ENCODE peak calls at places on chromosomes 4 and X, in six cellular contexts. V, L, T, R, B and N are unnamed samples.

GRCh38 chr4:127632420-127633403 is at the start of gene INTU:
- DNase-seq in L (no peak), R (peak), T (peak), V (peak), B (no peak), N (no peak)

GRCh38 chr4:37533286-37534033 is 152.7 kb downstream of the RELL1 start:
- DNase-seq in R (no peak), B (no peak), T (no peak), V (no peak), L (no peak), N (no peak)

GRCh38 chrX:118780915-118781314 is 42.7 kb upstream of the ZCCHC12 start:
- DNase-seq in B (no peak), V (peak), T (no peak), L (no peak), R (no peak), N (no peak)

GRCh38 chrX:41384041-41384705 is 50.2 kb downstream of the DDX3X start:
- DNase-seq in B (no peak), R (no peak), L (no peak), T (peak), V (peak), N (no peak)

GRCh38 chr4:87423313-87424031 is 1.1 kb downstream of the NUDT9 start:
- DNase-seq in B (peak), R (no peak), L (no peak), T (no peak), V (peak), N (no peak)

GRCh38 chr4:16659694-16660093 is 238.8 kb downstream of the LDB2 start:
- DNase-seq in L (no peak), R (no peak), T (no peak), B (no peak), V (no peak), N (no peak)

GRCh38 chr4:53693909-53694308 is 102.6 kb upstream of the LNX1 start:
- DNase-seq in R (no peak), B (no peak), V (no peak), T (no peak), L (no peak), N (no peak)

GRCh38 chrX:121231566-121232358 is 184.4 kb downstream of the GLUD2 start:
- DNase-seq in R (no peak), V (no peak), L (no peak), T (no peak), B (no peak), N (no peak)

GRCh38 chrX:1894656-1895055 is 279.8 kb downstream of the ASMT start:
- DNase-seq in T (no peak), B (no peak), R (no peak), L (no peak), V (no peak), N (no peak)

GRCh38 chr4:183455431-183456145 is 11.2 kb downstream of the CDKN2AIP start:
- DNase-seq in V (peak), L (no peak), R (no peak), B (no peak), T (no peak), N (no peak)

GRCh38 chrX:7147431-7147977 is at the start of gene STS:
- DNase-seq in L (peak), B (peak), V (peak), R (no peak), T (peak), N (no peak)

GRCh38 chr4:174222266-174222872 is 61.1 kb downstream of the FBXO8 start:
- DNase-seq in V (peak), T (no peak), L (no peak), R (no peak), B (peak), N (no peak)

GRCh38 chrX:100659431-100660137 is 15.6 kb downstream of the SRPX2 start:
- DNase-seq in L (no peak), T (no peak), V (no peak), B (no peak), R (no peak), N (no peak)

GRCh38 chr4:134544303-134544761 is 342.7 kb upstream of the PABPC4L start:
- DNase-seq in T (no peak), R (no peak), V (peak), B (no peak), L (no peak), N (no peak)

GRCh38 chr4:99723555-99724450 is 66.2 kb upstream of the C4orf54 start:
- DNase-seq in V (peak), R (peak), B (no peak), L (no peak), T (no peak), N (no peak)

GRCh38 chr4:121726642-121727268 is 30.0 kb upstream of the ANXA5 start:
- DNase-seq in L (no peak), V (peak), T (no peak), R (peak), B (peak), N (no peak)

GRCh38 chr4:112516401-112517066 is 554 bp upstream of the NEUROG2 start:
- DNase-seq in R (no peak), T (no peak), V (no peak), L (no peak), B (peak), N (no peak)

GRCh38 chr4:159175165-159175988 is 72.5 kb downstream of the RAPGEF2 start:
- DNase-seq in L (peak), T (no peak), B (peak), V (peak), R (peak), N (peak)
- H3K4me3 ChIP-seq in L (no peak), T (no peak), B (no peak), V (no peak), R (peak), N (no peak)

GRCh38 chr4:152660526-152660925 is 19.3 kb downstream of the TMEM154 start:
- DNase-seq in T (no peak), B (no peak), R (no peak), V (no peak), L (no peak), N (no peak)

GRCh38 chr4:152661649-152662048 is 18.1 kb downstream of the TMEM154 start:
- DNase-seq in L (no peak), B (peak), V (no peak), T (no peak), R (no peak), N (no peak)

GRCh38 chr4:152665691-152666410 is 13.9 kb downstream of the TMEM154 start:
- DNase-seq in V (no peak), B (no peak), L (no peak), T (no peak), R (no peak), N (no peak)

GRCh38 chr4:152666946-152667345 is 12.9 kb downstream of the TMEM154 start:
- DNase-seq in V (no peak), R (no peak), T (no peak), L (no peak), B (no peak), N (no peak)

DNA sequence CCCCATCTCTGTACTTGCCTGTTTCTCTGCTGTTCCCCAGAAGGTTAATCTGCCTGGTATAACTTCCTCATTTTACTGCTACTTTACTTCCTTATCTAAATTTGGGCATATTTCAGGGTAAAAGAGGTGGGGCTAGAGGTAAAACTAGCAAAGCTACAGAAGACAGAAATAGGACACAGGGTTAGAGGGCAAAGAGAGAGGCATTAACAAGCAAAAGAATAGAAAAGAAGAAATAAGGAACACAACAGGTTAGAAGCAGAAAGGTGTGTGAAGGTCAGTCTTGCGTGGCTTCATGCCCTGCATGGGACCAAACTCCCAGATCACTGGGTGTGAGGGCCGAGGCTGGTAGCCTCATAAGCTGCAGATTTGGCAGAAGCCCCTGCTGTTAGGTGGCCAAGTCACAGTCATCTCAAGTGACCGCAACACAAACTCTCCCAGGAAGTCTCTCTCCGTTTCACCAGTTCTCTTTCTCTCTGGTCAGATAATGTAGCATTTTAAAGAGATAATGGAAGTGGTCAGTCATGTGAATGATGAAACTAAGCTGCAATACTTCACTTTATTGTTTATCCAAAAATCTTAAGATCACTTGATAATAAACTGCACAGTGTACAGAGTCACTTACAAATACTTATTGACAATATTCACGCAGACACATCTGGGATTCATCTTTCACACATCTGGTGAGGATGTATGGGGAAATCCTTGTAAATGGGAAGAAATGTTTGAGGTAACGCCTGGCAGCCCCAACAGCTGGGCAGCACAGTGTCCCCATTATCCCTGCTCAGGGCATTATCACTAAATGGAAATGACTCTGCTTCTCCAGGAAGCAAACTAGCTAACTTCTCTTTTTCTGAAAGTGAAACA is 16.4 kb downstream of the TMEM154 start:
- DNase-seq in L (no peak), B (peak), R (no peak), V (peak), T (no peak), N (no peak)
- H3K4me3 ChIP-seq in L (no peak), B (no peak), R (no peak), V (no peak), T (no peak), N (no peak)

GRCh38 chr4:17812801-17813200 is 2.0 kb downstream of the NCAPG start:
- DNase-seq in T (no peak), B (no peak), L (no peak), R (no peak), V (peak), N (no peak)
- H3K4me3 ChIP-seq in T (no peak), B (peak), L (no peak), R (peak), V (peak), N (no peak)

GRCh38 chr4:160212078-160212477 is 1109.2 kb downstream of the RAPGEF2 start:
- DNase-seq in T (no peak), V (no peak), B (no peak), R (no peak), L (no peak), N (no peak)

GRCh38 chr4:160217352-160217751 is 1114.5 kb downstream of the RAPGEF2 start:
- DNase-seq in B (no peak), V (no peak), T (no peak), L (no peak), R (no peak), N (no peak)

DNA sequence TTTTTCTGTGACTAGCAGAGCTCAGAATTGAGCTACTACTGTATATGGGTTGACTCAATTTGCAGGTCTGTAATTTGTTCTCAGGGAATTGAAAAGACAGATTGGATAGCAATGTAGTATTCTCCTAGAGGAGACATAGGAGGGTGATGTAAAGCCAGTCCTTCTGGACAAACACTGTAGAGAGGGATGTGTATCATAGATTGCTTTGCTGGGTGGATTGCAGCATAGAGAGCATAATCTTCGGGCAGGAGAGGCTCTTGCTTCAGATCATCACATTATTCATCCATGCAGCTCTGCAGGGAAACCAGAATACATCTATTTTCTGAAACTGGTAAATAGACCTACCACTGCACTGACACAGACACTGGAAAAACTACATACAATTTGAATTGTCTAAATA is 1110.5 kb downstream of the RAPGEF2 start:
- DNase-seq in L (no peak), V (no peak), R (no peak), T (no peak), B (no peak), N (no peak)
- H3K4me3 ChIP-seq in L (no peak), V (no peak), R (no peak), T (no peak), B (no peak), N (no peak)

DNA sequence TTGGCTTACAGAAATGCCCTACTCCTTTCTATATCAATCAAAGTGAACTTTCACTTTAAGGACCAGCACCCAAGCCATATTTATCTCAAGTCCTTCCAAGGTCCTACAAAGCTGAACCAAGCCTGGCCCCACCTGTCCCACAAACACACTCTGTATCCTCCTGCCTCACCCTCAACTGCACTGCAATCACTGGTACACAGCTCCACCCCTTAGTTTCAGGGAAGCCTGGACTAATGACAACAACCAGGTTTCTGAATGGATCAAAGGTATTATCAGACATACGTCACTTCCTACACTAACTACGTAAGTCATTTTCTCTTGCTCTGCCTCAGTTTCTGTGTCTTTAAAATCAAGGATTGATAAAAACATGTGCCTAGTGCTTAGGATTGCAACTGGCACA is 205.6 kb upstream of the HS3ST1 start:
- DNase-seq in T (no peak), L (no peak), B (no peak), R (no peak), V (no peak), N (no peak)
- H3K4me3 ChIP-seq in T (no peak), L (no peak), B (no peak), R (no peak), V (no peak), N (no peak)

GRCh38 chr4:76312457-76312856 is 5.9 kb downstream of the STBD1 start:
- DNase-seq in B (no peak), L (no peak), R (no peak), V (no peak), T (no peak), N (no peak)

GRCh38 chr4:76310683-76311082 is 4.2 kb downstream of the STBD1 start:
- DNase-seq in B (no peak), L (no peak), T (no peak), R (no peak), V (no peak), N (no peak)

GRCh38 chr4:76311896-76312331 is 5.4 kb downstream of the STBD1 start:
- DNase-seq in R (no peak), T (no peak), B (no peak), V (no peak), L (no peak), N (no peak)

GRCh38 chr4:76316131-76316530 is 9.6 kb downstream of the STBD1 start:
- DNase-seq in R (no peak), B (no peak), L (no peak), V (no peak), T (no peak), N (no peak)

GRCh38 chr4:76315267-76315918 is 8.9 kb downstream of the STBD1 start:
- DNase-seq in V (no peak), L (no peak), B (no peak), T (no peak), R (no peak), N (no peak)
- H3K4me3 ChIP-seq in V (no peak), L (no peak), B (no peak), T (no peak), R (no peak), N (no peak)